ENCODE peak calls at places on chromosomes 5 and 9, in ten cellular contexts. One of them, this sample, is unnamed.

GRCh38 chr9:124062172-124062571 is 50.6 kb downstream of the LHX2 start:
- DNase-seq in NCI-H1436 treated with DMSO at 0.1 percent for 48 hours: no peak
- DNase-seq in A549: no peak
- DNase-seq in activated T-helper 1 cell treated with Interleukin-2 at 50 U/mL for 16 hours: no peak
- DNase-seq in HAP-1: no peak
- DNase-seq in HuH-7.5: no peak
- DNase-seq in endothelial cell of umbilical vein: no peak
- DNase-seq in cardiac muscle cell: no peak
- DNase-seq in NCI-H1092: no peak
- DNase-seq in stimulated activated CD4-positive, alpha-beta T cell treated with anti-CD3 and anti-CD28 coated beads, Interleukin-1b, Interleukin-23, amount 100 ng/mL, for 48 hours: no peak
- DNase-seq in this sample: no peak

GRCh38 chr9:125400725-125401124 is 139.1 kb downstream of the GAPVD1 start:
- DNase-seq in stimulated activated CD4-positive, alpha-beta T cell treated with anti-CD3 and anti-CD28 coated beads, Interleukin-1b, Interleukin-23, amount 100 ng/mL, for 48 hours: no peak
- DNase-seq in A549: no peak
- DNase-seq in HAP-1: no peak
- DNase-seq in cardiac muscle cell: no peak
- DNase-seq in endothelial cell of umbilical vein: no peak
- DNase-seq in HuH-7.5: no peak
- DNase-seq in NCI-H1436 treated with DMSO at 0.1 percent for 48 hours: no peak
- DNase-seq in activated T-helper 1 cell treated with Interleukin-2 at 50 U/mL for 16 hours: no peak
- DNase-seq in NCI-H1092: no peak
- DNase-seq in this sample: no peak

GRCh38 chr9:92664394-92665152 is 5.4 kb downstream of the IPPK start:
- DNase-seq in activated T-helper 1 cell treated with Interleukin-2 at 50 U/mL for 16 hours: no peak
- DNase-seq in stimulated activated CD4-positive, alpha-beta T cell treated with anti-CD3 and anti-CD28 coated beads, Interleukin-1b, Interleukin-23, amount 100 ng/mL, for 48 hours: peak; percentile 44
- DNase-seq in HAP-1: no peak
- DNase-seq in A549: no peak
- DNase-seq in NCI-H1092: peak; percentile 11
- DNase-seq in NCI-H1436 treated with DMSO at 0.1 percent for 48 hours: no peak
- DNase-seq in HuH-7.5: no peak
- DNase-seq in endothelial cell of umbilical vein: no peak
- DNase-seq in cardiac muscle cell: no peak
- DNase-seq in this sample: peak; percentile 77

GRCh38 chr9:97560154-97560553 is 58.7 kb downstream of the TMOD1 start:
- DNase-seq in endothelial cell of umbilical vein: no peak
- DNase-seq in cardiac muscle cell: no peak
- DNase-seq in activated T-helper 1 cell treated with Interleukin-2 at 50 U/mL for 16 hours: no peak
- DNase-seq in HuH-7.5: no peak
- DNase-seq in stimulated activated CD4-positive, alpha-beta T cell treated with anti-CD3 and anti-CD28 coated beads, Interleukin-1b, Interleukin-23, amount 100 ng/mL, for 48 hours: no peak
- DNase-seq in NCI-H1092: no peak
- DNase-seq in HAP-1: no peak
- DNase-seq in A549: no peak
- DNase-seq in NCI-H1436 treated with DMSO at 0.1 percent for 48 hours: no peak
- DNase-seq in this sample: no peak

GRCh38 chr5:1163879-1164278 is 37.5 kb upstream of the SLC6A19 start:
- DNase-seq in endothelial cell of umbilical vein: no peak
- DNase-seq in stimulated activated CD4-positive, alpha-beta T cell treated with anti-CD3 and anti-CD28 coated beads, Interleukin-1b, Interleukin-23, amount 100 ng/mL, for 48 hours: no peak
- DNase-seq in NCI-H1092: no peak
- DNase-seq in cardiac muscle cell: no peak
- DNase-seq in NCI-H1436 treated with DMSO at 0.1 percent for 48 hours: no peak
- DNase-seq in HAP-1: no peak
- DNase-seq in A549: no peak
- DNase-seq in activated T-helper 1 cell treated with Interleukin-2 at 50 U/mL for 16 hours: no peak
- DNase-seq in HuH-7.5: no peak
- DNase-seq in this sample: no peak

GRCh38 chr9:109132473-109133095 is 12.8 kb upstream of the TMEM245 start:
- DNase-seq in endothelial cell of umbilical vein: peak; percentile 83
- DNase-seq in NCI-H1092: no peak
- DNase-seq in activated T-helper 1 cell treated with Interleukin-2 at 50 U/mL for 16 hours: no peak
- DNase-seq in HAP-1: no peak
- DNase-seq in A549: no peak
- DNase-seq in cardiac muscle cell: no peak
- DNase-seq in stimulated activated CD4-positive, alpha-beta T cell treated with anti-CD3 and anti-CD28 coated beads, Interleukin-1b, Interleukin-23, amount 100 ng/mL, for 48 hours: no peak
- DNase-seq in HuH-7.5: no peak
- DNase-seq in NCI-H1436 treated with DMSO at 0.1 percent for 48 hours: no peak
- DNase-seq in this sample: no peak

GRCh38 chr9:113875917-113876805 is at the start of gene ZNF618:
- DNase-seq in NCI-H1092: no peak
- DNase-seq in A549: peak; percentile 55
- DNase-seq in endothelial cell of umbilical vein: peak; percentile 42
- DNase-seq in stimulated activated CD4-positive, alpha-beta T cell treated with anti-CD3 and anti-CD28 coated beads, Interleukin-1b, Interleukin-23, amount 100 ng/mL, for 48 hours: no peak
- DNase-seq in activated T-helper 1 cell treated with Interleukin-2 at 50 U/mL for 16 hours: peak; percentile 5
- DNase-seq in HAP-1: peak; percentile 21
- DNase-seq in cardiac muscle cell: peak; percentile 72
- DNase-seq in NCI-H1436 treated with DMSO at 0.1 percent for 48 hours: no peak
- DNase-seq in HuH-7.5: peak; percentile 67
- DNase-seq in this sample: peak; percentile 29

GRCh38 chr9:8188720-8189407 is 389.3 kb upstream of the DMAC1 start:
- DNase-seq in cardiac muscle cell: no peak
- DNase-seq in HuH-7.5: no peak
- DNase-seq in endothelial cell of umbilical vein: no peak
- DNase-seq in activated T-helper 1 cell treated with Interleukin-2 at 50 U/mL for 16 hours: no peak
- DNase-seq in NCI-H1436 treated with DMSO at 0.1 percent for 48 hours: no peak
- DNase-seq in NCI-H1092: no peak
- DNase-seq in A549: no peak
- DNase-seq in HAP-1: no peak
- DNase-seq in stimulated activated CD4-positive, alpha-beta T cell treated with anti-CD3 and anti-CD28 coated beads, Interleukin-1b, Interleukin-23, amount 100 ng/mL, for 48 hours: peak; percentile 48
- DNase-seq in this sample: peak; percentile 52

GRCh38 chr5:82045526-82046267 is 73.9 kb downstream of the ATG10 start:
- DNase-seq in NCI-H1092: no peak
- DNase-seq in HAP-1: no peak
- DNase-seq in A549: no peak
- DNase-seq in stimulated activated CD4-positive, alpha-beta T cell treated with anti-CD3 and anti-CD28 coated beads, Interleukin-1b, Interleukin-23, amount 100 ng/mL, for 48 hours: no peak
- DNase-seq in NCI-H1436 treated with DMSO at 0.1 percent for 48 hours: no peak
- DNase-seq in endothelial cell of umbilical vein: no peak
- DNase-seq in cardiac muscle cell: no peak
- DNase-seq in HuH-7.5: no peak
- DNase-seq in activated T-helper 1 cell treated with Interleukin-2 at 50 U/mL for 16 hours: no peak
- DNase-seq in this sample: no peak

GRCh38 chr9:137411670-137412380 is 11.1 kb downstream of the EXD3 start:
- DNase-seq in NCI-H1092: no peak
- DNase-seq in cardiac muscle cell: no peak
- DNase-seq in endothelial cell of umbilical vein: peak; percentile 93
- DNase-seq in NCI-H1436 treated with DMSO at 0.1 percent for 48 hours: no peak
- DNase-seq in activated T-helper 1 cell treated with Interleukin-2 at 50 U/mL for 16 hours: peak; percentile 18
- DNase-seq in HAP-1: no peak
- DNase-seq in stimulated activated CD4-positive, alpha-beta T cell treated with anti-CD3 and anti-CD28 coated beads, Interleukin-1b, Interleukin-23, amount 100 ng/mL, for 48 hours: peak; percentile 46
- DNase-seq in A549: peak; percentile 86
- DNase-seq in HuH-7.5: no peak
- DNase-seq in this sample: peak; percentile 81

GRCh38 chr5:109105631-109106267 is 304.0 kb downstream of the PJA2 start:
- DNase-seq in activated T-helper 1 cell treated with Interleukin-2 at 50 U/mL for 16 hours: no peak
- DNase-seq in cardiac muscle cell: no peak
- DNase-seq in stimulated activated CD4-positive, alpha-beta T cell treated with anti-CD3 and anti-CD28 coated beads, Interleukin-1b, Interleukin-23, amount 100 ng/mL, for 48 hours: no peak
- DNase-seq in endothelial cell of umbilical vein: peak; percentile 97
- DNase-seq in HuH-7.5: no peak
- DNase-seq in A549: no peak
- DNase-seq in NCI-H1436 treated with DMSO at 0.1 percent for 48 hours: no peak
- DNase-seq in NCI-H1092: no peak
- DNase-seq in HAP-1: peak; percentile 31
- DNase-seq in this sample: no peak

GRCh38 chr5:177553671-177554429 is 513 bp downstream of the FAM193B start:
- DNase-seq in NCI-H1092: no peak
- DNase-seq in endothelial cell of umbilical vein: peak; percentile 37
- DNase-seq in cardiac muscle cell: peak; percentile 51
- DNase-seq in HuH-7.5: peak; percentile 93
- DNase-seq in A549: peak; percentile 58
- DNase-seq in activated T-helper 1 cell treated with Interleukin-2 at 50 U/mL for 16 hours: peak; percentile 15
- DNase-seq in NCI-H1436 treated with DMSO at 0.1 percent for 48 hours: no peak
- DNase-seq in stimulated activated CD4-positive, alpha-beta T cell treated with anti-CD3 and anti-CD28 coated beads, Interleukin-1b, Interleukin-23, amount 100 ng/mL, for 48 hours: peak; percentile 24
- DNase-seq in HAP-1: no peak
- DNase-seq in this sample: peak; percentile 54

GRCh38 chr9:87434341-87434740 is 63.3 kb upstream of the DAPK1 start:
- DNase-seq in endothelial cell of umbilical vein: no peak
- DNase-seq in HAP-1: no peak
- DNase-seq in A549: no peak
- DNase-seq in activated T-helper 1 cell treated with Interleukin-2 at 50 U/mL for 16 hours: no peak
- DNase-seq in NCI-H1092: no peak
- DNase-seq in NCI-H1436 treated with DMSO at 0.1 percent for 48 hours: no peak
- DNase-seq in HuH-7.5: no peak
- DNase-seq in cardiac muscle cell: no peak
- DNase-seq in stimulated activated CD4-positive, alpha-beta T cell treated with anti-CD3 and anti-CD28 coated beads, Interleukin-1b, Interleukin-23, amount 100 ng/mL, for 48 hours: no peak
- DNase-seq in this sample: no peak

GRCh38 chr5:171579849-171580505 is 160.5 kb downstream of the FGF18 start:
- DNase-seq in HuH-7.5: no peak
- DNase-seq in A549: no peak
- DNase-seq in activated T-helper 1 cell treated with Interleukin-2 at 50 U/mL for 16 hours: no peak
- DNase-seq in HAP-1: no peak
- DNase-seq in stimulated activated CD4-positive, alpha-beta T cell treated with anti-CD3 and anti-CD28 coated beads, Interleukin-1b, Interleukin-23, amount 100 ng/mL, for 48 hours: no peak
- DNase-seq in endothelial cell of umbilical vein: no peak
- DNase-seq in NCI-H1436 treated with DMSO at 0.1 percent for 48 hours: no peak
- DNase-seq in cardiac muscle cell: peak; percentile 40
- DNase-seq in NCI-H1092: no peak
- DNase-seq in this sample: no peak

GRCh38 chr5:143248391-143248790 is 155.1 kb downstream of the NR3C1 start:
- DNase-seq in NCI-H1436 treated with DMSO at 0.1 percent for 48 hours: no peak
- DNase-seq in HAP-1: no peak
- DNase-seq in endothelial cell of umbilical vein: no peak
- DNase-seq in stimulated activated CD4-positive, alpha-beta T cell treated with anti-CD3 and anti-CD28 coated beads, Interleukin-1b, Interleukin-23, amount 100 ng/mL, for 48 hours: no peak
- DNase-seq in cardiac muscle cell: no peak
- DNase-seq in HuH-7.5: no peak
- DNase-seq in A549: no peak
- DNase-seq in NCI-H1092: no peak
- DNase-seq in activated T-helper 1 cell treated with Interleukin-2 at 50 U/mL for 16 hours: no peak
- DNase-seq in this sample: no peak

GRCh38 chr9:38671748-38672147 is 48.2 kb downstream of the FAM240B start:
- DNase-seq in activated T-helper 1 cell treated with Interleukin-2 at 50 U/mL for 16 hours: no peak
- DNase-seq in A549: no peak
- DNase-seq in cardiac muscle cell: no peak
- DNase-seq in stimulated activated CD4-positive, alpha-beta T cell treated with anti-CD3 and anti-CD28 coated beads, Interleukin-1b, Interleukin-23, amount 100 ng/mL, for 48 hours: no peak
- DNase-seq in HuH-7.5: no peak
- DNase-seq in endothelial cell of umbilical vein: no peak
- DNase-seq in HAP-1: no peak
- DNase-seq in NCI-H1092: no peak
- DNase-seq in NCI-H1436 treated with DMSO at 0.1 percent for 48 hours: no peak
- DNase-seq in this sample: no peak

GRCh38 chr5:177402271-177403043 is 2.0 kb upstream of the PFN3 start:
- DNase-seq in A549: peak; percentile 97
- DNase-seq in HAP-1: no peak
- DNase-seq in activated T-helper 1 cell treated with Interleukin-2 at 50 U/mL for 16 hours: peak; percentile 56
- DNase-seq in NCI-H1436 treated with DMSO at 0.1 percent for 48 hours: peak; percentile 10
- DNase-seq in NCI-H1092: peak; percentile 63
- DNase-seq in stimulated activated CD4-positive, alpha-beta T cell treated with anti-CD3 and anti-CD28 coated beads, Interleukin-1b, Interleukin-23, amount 100 ng/mL, for 48 hours: peak; percentile 77
- DNase-seq in endothelial cell of umbilical vein: no peak
- DNase-seq in HuH-7.5: peak; percentile 53
- DNase-seq in cardiac muscle cell: peak; percentile 80
- DNase-seq in this sample: peak; percentile 82

GRCh38 chr5:5203441-5203840 is 63.3 kb downstream of the ADAMTS16 start:
- DNase-seq in NCI-H1436 treated with DMSO at 0.1 percent for 48 hours: no peak
- DNase-seq in stimulated activated CD4-positive, alpha-beta T cell treated with anti-CD3 and anti-CD28 coated beads, Interleukin-1b, Interleukin-23, amount 100 ng/mL, for 48 hours: no peak
- DNase-seq in HuH-7.5: no peak
- DNase-seq in NCI-H1092: no peak
- DNase-seq in cardiac muscle cell: no peak
- DNase-seq in endothelial cell of umbilical vein: no peak
- DNase-seq in HAP-1: no peak
- DNase-seq in activated T-helper 1 cell treated with Interleukin-2 at 50 U/mL for 16 hours: no peak
- DNase-seq in A549: no peak
- DNase-seq in this sample: no peak

GRCh38 chr9:115395511-115396021 is 277.6 kb upstream of the TNC start:
- DNase-seq in NCI-H1092: peak; percentile 8
- DNase-seq in NCI-H1436 treated with DMSO at 0.1 percent for 48 hours: no peak
- DNase-seq in stimulated activated CD4-positive, alpha-beta T cell treated with anti-CD3 and anti-CD28 coated beads, Interleukin-1b, Interleukin-23, amount 100 ng/mL, for 48 hours: no peak
- DNase-seq in A549: no peak
- DNase-seq in cardiac muscle cell: no peak
- DNase-seq in HAP-1: no peak
- DNase-seq in HuH-7.5: no peak
- DNase-seq in activated T-helper 1 cell treated with Interleukin-2 at 50 U/mL for 16 hours: no peak
- DNase-seq in endothelial cell of umbilical vein: no peak
- DNase-seq in this sample: no peak

GRCh38 chr5:159410480-159410879 is 80.2 kb upstream of the IL12B start:
- DNase-seq in NCI-H1436 treated with DMSO at 0.1 percent for 48 hours: no peak
- DNase-seq in A549: no peak
- DNase-seq in HAP-1: no peak
- DNase-seq in HuH-7.5: no peak
- DNase-seq in endothelial cell of umbilical vein: no peak
- DNase-seq in cardiac muscle cell: no peak
- DNase-seq in stimulated activated CD4-positive, alpha-beta T cell treated with anti-CD3 and anti-CD28 coated beads, Interleukin-1b, Interleukin-23, amount 100 ng/mL, for 48 hours: no peak
- DNase-seq in activated T-helper 1 cell treated with Interleukin-2 at 50 U/mL for 16 hours: no peak
- DNase-seq in NCI-H1092: no peak
- DNase-seq in this sample: no peak

GRCh38 chr5:153476767-153477166 is 13.7 kb upstream of the GRIA1 start:
- DNase-seq in NCI-H1092: no peak
- DNase-seq in stimulated activated CD4-positive, alpha-beta T cell treated with anti-CD3 and anti-CD28 coated beads, Interleukin-1b, Interleukin-23, amount 100 ng/mL, for 48 hours: no peak
- DNase-seq in cardiac muscle cell: no peak
- DNase-seq in HuH-7.5: no peak
- DNase-seq in HAP-1: no peak
- DNase-seq in NCI-H1436 treated with DMSO at 0.1 percent for 48 hours: no peak
- DNase-seq in A549: no peak
- DNase-seq in endothelial cell of umbilical vein: peak; percentile 53
- DNase-seq in activated T-helper 1 cell treated with Interleukin-2 at 50 U/mL for 16 hours: no peak
- DNase-seq in this sample: no peak

GRCh38 chr5:95941756-95942155 is 19.9 kb downstream of the ELL2 start:
- DNase-seq in NCI-H1092: no peak
- DNase-seq in stimulated activated CD4-positive, alpha-beta T cell treated with anti-CD3 and anti-CD28 coated beads, Interleukin-1b, Interleukin-23, amount 100 ng/mL, for 48 hours: no peak
- DNase-seq in A549: no peak
- DNase-seq in HuH-7.5: no peak
- DNase-seq in activated T-helper 1 cell treated with Interleukin-2 at 50 U/mL for 16 hours: no peak
- DNase-seq in NCI-H1436 treated with DMSO at 0.1 percent for 48 hours: no peak
- DNase-seq in HAP-1: no peak
- DNase-seq in cardiac muscle cell: no peak
- DNase-seq in endothelial cell of umbilical vein: no peak
- DNase-seq in this sample: no peak

GRCh38 chr9:133235549-133236222 is 26.6 kb upstream of the OBP2B start:
- DNase-seq in HuH-7.5: no peak
- DNase-seq in cardiac muscle cell: no peak
- DNase-seq in HAP-1: no peak
- DNase-seq in NCI-H1092: no peak
- DNase-seq in activated T-helper 1 cell treated with Interleukin-2 at 50 U/mL for 16 hours: no peak
- DNase-seq in NCI-H1436 treated with DMSO at 0.1 percent for 48 hours: no peak
- DNase-seq in stimulated activated CD4-positive, alpha-beta T cell treated with anti-CD3 and anti-CD28 coated beads, Interleukin-1b, Interleukin-23, amount 100 ng/mL, for 48 hours: no peak
- DNase-seq in endothelial cell of umbilical vein: no peak
- DNase-seq in A549: no peak
- DNase-seq in this sample: no peak

GRCh38 chr9:16022228-16022627 is 469.4 kb downstream of the CCDC171 start:
- DNase-seq in cardiac muscle cell: no peak
- DNase-seq in HuH-7.5: no peak
- DNase-seq in NCI-H1436 treated with DMSO at 0.1 percent for 48 hours: no peak
- DNase-seq in HAP-1: no peak
- DNase-seq in activated T-helper 1 cell treated with Interleukin-2 at 50 U/mL for 16 hours: no peak
- DNase-seq in NCI-H1092: no peak
- DNase-seq in endothelial cell of umbilical vein: no peak
- DNase-seq in A549: no peak
- DNase-seq in stimulated activated CD4-positive, alpha-beta T cell treated with anti-CD3 and anti-CD28 coated beads, Interleukin-1b, Interleukin-23, amount 100 ng/mL, for 48 hours: no peak
- DNase-seq in this sample: no peak

GRCh38 chr9:120845255-120845654 is 2.5 kb upstream of the PSMD5 start:
- DNase-seq in activated T-helper 1 cell treated with Interleukin-2 at 50 U/mL for 16 hours: no peak
- DNase-seq in A549: no peak
- DNase-seq in NCI-H1436 treated with DMSO at 0.1 percent for 48 hours: no peak
- DNase-seq in HuH-7.5: no peak
- DNase-seq in HAP-1: no peak
- DNase-seq in stimulated activated CD4-positive, alpha-beta T cell treated with anti-CD3 and anti-CD28 coated beads, Interleukin-1b, Interleukin-23, amount 100 ng/mL, for 48 hours: peak; percentile 70
- DNase-seq in cardiac muscle cell: no peak
- DNase-seq in endothelial cell of umbilical vein: no peak
- DNase-seq in NCI-H1092: no peak
- DNase-seq in this sample: peak; percentile 84

GRCh38 chr5:181261320-181262085 is 560 bp upstream of the TRIM52 start:
- DNase-seq in HAP-1: peak; percentile 66
- DNase-seq in NCI-H1092: no peak
- DNase-seq in cardiac muscle cell: peak; percentile 81
- DNase-seq in NCI-H1436 treated with DMSO at 0.1 percent for 48 hours: no peak
- DNase-seq in A549: peak; percentile 48
- DNase-seq in endothelial cell of umbilical vein: peak; percentile 78
- DNase-seq in activated T-helper 1 cell treated with Interleukin-2 at 50 U/mL for 16 hours: peak; percentile 62
- DNase-seq in stimulated activated CD4-positive, alpha-beta T cell treated with anti-CD3 and anti-CD28 coated beads, Interleukin-1b, Interleukin-23, amount 100 ng/mL, for 48 hours: peak; percentile 69
- DNase-seq in HuH-7.5: peak; percentile 61
- DNase-seq in this sample: peak; percentile 81

GRCh38 chr5:87411586-87412416 is 929 bp downstream of the CCNH start:
- DNase-seq in activated T-helper 1 cell treated with Interleukin-2 at 50 U/mL for 16 hours: no peak
- DNase-seq in endothelial cell of umbilical vein: peak; percentile 71
- DNase-seq in stimulated activated CD4-positive, alpha-beta T cell treated with anti-CD3 and anti-CD28 coated beads, Interleukin-1b, Interleukin-23, amount 100 ng/mL, for 48 hours: peak; percentile 4
- DNase-seq in A549: peak; percentile 4
- DNase-seq in NCI-H1436 treated with DMSO at 0.1 percent for 48 hours: no peak
- DNase-seq in cardiac muscle cell: no peak
- DNase-seq in HuH-7.5: no peak
- DNase-seq in HAP-1: peak; percentile 12
- DNase-seq in NCI-H1092: no peak
- DNase-seq in this sample: no peak

GRCh38 chr5:141100243-141100805 is at the start of gene PCDHB3:
- DNase-seq in stimulated activated CD4-positive, alpha-beta T cell treated with anti-CD3 and anti-CD28 coated beads, Interleukin-1b, Interleukin-23, amount 100 ng/mL, for 48 hours: peak; percentile 49
- DNase-seq in A549: no peak
- DNase-seq in HAP-1: peak; percentile 71
- DNase-seq in HuH-7.5: peak; percentile 65
- DNase-seq in endothelial cell of umbilical vein: peak; percentile 21
- DNase-seq in activated T-helper 1 cell treated with Interleukin-2 at 50 U/mL for 16 hours: no peak
- DNase-seq in NCI-H1092: no peak
- DNase-seq in NCI-H1436 treated with DMSO at 0.1 percent for 48 hours: no peak
- DNase-seq in cardiac muscle cell: no peak
- DNase-seq in this sample: peak; percentile 74

This sample was measured in activated CD8-positive, alpha-beta T cell treated with anti-CD3 and anti-CD28 coated beads for 36 hours.